ENCODE peak calls at places on chromosomes 5 and 9, in nine cellular contexts. L, O, M, B, A, T, G, W and D are unnamed samples.

GRCh38 chr9:107243757-107244156 is 39.3 kb upstream of the RAD23B start:
- DNase-seq in G (peak), O (no peak), B (peak), W (peak), A (no peak), T (no peak), L (peak), M (no peak), D (peak)

GRCh38 chr5:88676637-88677481 is 206.1 kb downstream of the MEF2C start:
- DNase-seq in M (no peak), L (no peak), W (no peak), B (no peak), O (no peak), T (no peak), G (no peak), A (no peak), D (no peak)

GRCh38 chr5:43772601-43773031 is 169.6 kb downstream of the NNT start:
- DNase-seq in O (no peak), T (no peak), G (no peak), B (peak), W (no peak), L (peak), M (no peak), A (no peak), D (peak)

GRCh38 chr5:150671509-150672236 is 10.6 kb downstream of the MYOZ3 start:
- DNase-seq in T (no peak), W (no peak), O (no peak), M (no peak), L (no peak), G (peak), B (peak), A (peak), D (no peak)

GRCh38 chr5:68505917-68506860 is 290.6 kb downstream of the PIK3R1 start:
- DNase-seq in W (no peak), L (peak), O (no peak), A (no peak), M (no peak), B (no peak), T (no peak), G (no peak), D (no peak)

GRCh38 chr9:12643686-12644085 is 49.5 kb upstream of the TYRP1 start:
- DNase-seq in O (no peak), B (no peak), W (no peak), A (no peak), M (no peak), G (no peak), T (no peak), L (no peak), D (no peak)

GRCh38 chr5:74594172-74595040 is 46.1 kb downstream of the ENC1 start:
- DNase-seq in T (no peak), W (no peak), G (no peak), B (no peak), M (no peak), L (no peak), O (no peak), A (no peak), D (no peak)

GRCh38 chr5:96683392-96683791 is 21.2 kb downstream of the CAST start:
- DNase-seq in M (no peak), B (no peak), L (no peak), T (no peak), O (no peak), G (no peak), W (no peak), A (no peak), D (no peak)

GRCh38 chr5:109455598-109456096 is 45.9 kb upstream of the PJA2 start:
- DNase-seq in L (peak), B (no peak), G (no peak), O (no peak), A (no peak), M (no peak), T (no peak), W (peak), D (peak)

GRCh38 chr5:135435467-135436330 is 11.4 kb downstream of the DCANP1 start:
- DNase-seq in B (no peak), L (no peak), W (no peak), M (no peak), O (no peak), A (no peak), T (peak), G (peak), D (no peak)

GRCh38 chr5:135438712-135439111 is 8.4 kb downstream of the DCANP1 start:
- DNase-seq in B (no peak), W (no peak), M (no peak), A (no peak), L (no peak), T (no peak), O (no peak), G (no peak), D (no peak)

GRCh38 chr5:135436856-135437795 is 10.0 kb downstream of the DCANP1 start:
- DNase-seq in T (no peak), B (no peak), O (no peak), G (peak), L (no peak), W (no peak), A (no peak), M (no peak), D (no peak)

GRCh38 chr5:135439426-135440205 is 7.5 kb downstream of the DCANP1 start:
- DNase-seq in O (no peak), A (no peak), G (peak), W (no peak), T (no peak), B (no peak), M (no peak), L (no peak), D (no peak)

DNA sequence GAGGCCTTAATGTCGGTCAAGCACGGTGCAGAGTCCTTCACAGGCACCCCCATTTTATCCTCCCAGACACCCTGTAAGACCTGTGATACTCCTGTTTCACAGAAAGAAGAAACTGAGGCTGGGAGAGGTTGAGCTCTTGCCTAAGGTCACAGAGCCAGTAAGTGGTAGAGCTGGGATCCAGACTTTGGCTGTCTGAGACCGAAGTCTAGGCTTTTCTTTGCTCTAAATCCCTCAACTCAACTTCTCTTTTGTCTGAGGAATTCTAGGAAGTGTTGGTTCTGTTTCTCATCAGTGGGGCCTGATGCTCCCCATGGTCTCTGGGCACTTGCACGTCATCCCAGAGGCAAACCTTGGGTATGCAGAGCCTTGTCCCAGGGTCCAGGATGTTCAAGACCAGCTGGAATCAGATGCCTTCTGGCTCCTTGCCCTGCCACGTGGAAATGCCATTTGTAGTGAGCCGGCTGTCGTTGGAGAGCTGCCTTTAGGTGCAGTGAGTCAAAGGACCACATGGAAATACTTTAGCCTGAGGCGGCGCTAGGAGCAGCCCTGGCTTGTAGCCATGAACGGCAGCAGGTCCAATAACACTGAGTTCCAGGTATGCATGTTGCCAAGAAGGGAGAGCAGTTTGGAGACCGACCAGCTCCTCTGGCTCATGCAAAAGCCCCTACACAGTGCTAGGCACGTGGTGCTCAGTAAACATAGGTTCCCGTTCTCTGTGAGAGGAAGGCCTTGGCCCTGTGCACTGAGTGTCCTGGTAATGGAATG is 9.2 kb downstream of the DCANP1 start:
- DNase-seq in A (peak), G (peak), B (no peak), L (no peak), T (peak), M (no peak), O (no peak), W (no peak), D (peak)
- H3K27ac ChIP-seq in A (peak), G (no peak), B (no peak), L (no peak), T (no peak), M (no peak), O (no peak), W (no peak), D (no peak)

GRCh38 chr9:136934247-136934646 is 10.3 kb downstream of the FBXW5 start:
- DNase-seq in O (no peak), W (no peak), A (no peak), M (no peak), T (no peak), L (no peak), G (no peak), B (no peak), D (no peak)

GRCh38 chr9:136928591-136928990 is 15.9 kb downstream of the FBXW5 start:
- DNase-seq in B (no peak), O (no peak), T (no peak), L (no peak), M (no peak), A (peak), G (no peak), W (no peak), D (no peak)

GRCh38 chr9:136927343-136928261 is 16.9 kb downstream of the FBXW5 start:
- DNase-seq in G (no peak), O (no peak), W (no peak), M (no peak), A (no peak), B (no peak), T (no peak), L (no peak), D (no peak)

GRCh38 chr9:136930014-136930413 is 14.5 kb downstream of the FBXW5 start:
- DNase-seq in T (no peak), L (no peak), A (no peak), W (no peak), O (no peak), M (no peak), G (no peak), B (no peak), D (no peak)

GRCh38 chr9:136931615-136932130 is 12.9 kb downstream of the FBXW5 start:
- DNase-seq in M (no peak), B (no peak), L (no peak), T (no peak), O (no peak), G (no peak), W (no peak), A (no peak), D (no peak)
- H3K27ac ChIP-seq in M (no peak), B (no peak), L (no peak), T (no peak), O (no peak), G (no peak), W (no peak), A (peak), D (no peak)

GRCh38 chr5:17224858-17225436 is 7.5 kb downstream of the BASP1 start:
- DNase-seq in G (no peak), B (no peak), L (no peak), M (no peak), T (no peak), A (no peak), O (no peak), W (no peak), D (no peak)

GRCh38 chr5:17222679-17223078 is 5.2 kb downstream of the BASP1 start:
- DNase-seq in G (no peak), W (no peak), M (no peak), A (no peak), T (no peak), L (no peak), O (no peak), B (no peak), D (no peak)

GRCh38 chr5:17221843-17222614 is 4.6 kb downstream of the BASP1 start:
- DNase-seq in M (no peak), W (no peak), G (no peak), B (no peak), A (no peak), L (no peak), T (no peak), O (no peak), D (no peak)

GRCh38 chr5:17225551-17225950 is 8.1 kb downstream of the BASP1 start:
- DNase-seq in B (no peak), O (no peak), G (no peak), M (no peak), W (no peak), A (no peak), T (no peak), L (no peak), D (no peak)

DNA sequence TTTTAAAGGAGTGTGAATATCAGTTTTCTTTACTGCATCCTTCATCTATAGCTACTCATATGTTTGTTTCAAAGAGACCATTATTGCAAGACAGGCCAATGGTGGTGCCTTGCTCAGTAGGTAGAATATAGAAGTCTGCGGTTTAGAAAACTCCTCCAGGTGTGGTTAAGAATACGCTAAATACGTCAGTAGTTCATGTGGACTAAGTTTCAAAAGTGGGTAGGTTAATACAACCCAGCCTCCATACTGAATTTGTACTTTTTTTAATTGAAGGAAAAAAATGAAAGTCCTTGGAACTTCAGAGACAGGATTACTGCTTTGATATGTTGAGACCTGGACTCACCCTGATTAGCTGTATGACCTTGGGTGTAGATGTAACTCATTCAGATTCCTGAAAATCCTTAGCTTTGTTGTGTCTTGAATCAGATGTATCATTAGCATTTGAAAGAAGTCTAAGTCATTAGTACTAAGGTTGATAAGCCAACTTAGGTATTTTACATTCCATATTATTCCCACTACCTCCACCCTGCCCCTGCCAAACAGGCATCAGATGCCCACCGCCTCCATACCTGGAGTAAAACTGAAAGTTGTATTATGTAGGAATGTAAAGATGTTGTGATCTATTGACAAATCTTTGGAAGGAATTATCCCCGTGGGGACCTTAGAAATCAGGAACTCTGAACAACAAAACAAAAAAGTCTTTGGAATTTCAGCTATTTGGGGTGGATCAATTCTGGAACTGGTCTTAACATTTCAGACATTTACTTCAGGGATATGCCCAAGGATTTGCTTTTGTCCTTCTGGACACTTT is 6.1 kb downstream of the BASP1 start:
- DNase-seq in G (no peak), M (no peak), O (no peak), L (no peak), W (no peak), B (peak), A (no peak), T (no peak), D (no peak)
- H3K27ac ChIP-seq in G (no peak), M (no peak), O (no peak), L (no peak), W (peak), B (no peak), A (no peak), T (no peak), D (peak)

GRCh38 chr9:93827545-93828330 is 127.4 kb downstream of the BARX1 start:
- DNase-seq in T (peak), W (no peak), A (peak), B (peak), O (peak), L (peak), G (peak), M (peak), D (no peak)
- H3K27ac ChIP-seq in T (no peak), W (no peak), A (no peak), B (no peak), O (no peak), L (no peak), G (no peak), M (no peak), D (no peak)